ENCODE peak calls at places on chromosomes 7 and 10, in five cellular contexts. R, N, O, T and C are unnamed samples.

GRCh38 chr10:5582736-5583135 is 58.0 kb downstream of the CALML3 start:
- DNase-seq in R (no peak), O (no peak), T (peak), N (no peak), C (no peak)

GRCh38 chr7:2613926-2614613 is 17.7 kb upstream of the TTYH3 start:
- DNase-seq in O (no peak), R (peak), N (peak), T (no peak), C (peak)

GRCh38 chr10:99941942-99942835 is 67.6 kb downstream of the DNMBP start:
- DNase-seq in O (no peak), T (no peak), N (no peak), R (peak), C (peak)

GRCh38 chr7:13904689-13905088 is 84.8 kb downstream of the ETV1 start:
- DNase-seq in T (no peak), N (no peak), O (no peak), R (peak), C (peak)

GRCh38 chr10:72598769-72599701 is 26.8 kb downstream of the MICU1 start:
- DNase-seq in O (no peak), T (no peak), R (no peak), N (no peak), C (no peak)

GRCh38 chr7:100983451-100984187 is 14.3 kb downstream of the MUC12 start:
- DNase-seq in N (no peak), R (peak), T (peak), O (no peak), C (peak)

GRCh38 chr10:114491419-114491818 is 87.1 kb upstream of the AFAP1L2 start:
- DNase-seq in O (no peak), N (no peak), R (no peak), T (no peak), C (no peak)

GRCh38 chr7:98215561-98216495 is 4.6 kb downstream of the BHLHA15 start:
- DNase-seq in T (no peak), R (no peak), N (no peak), O (peak), C (no peak)

GRCh38 chr10:13773043-13773442 is 186.3 kb downstream of the PRPF18 start:
- DNase-seq in R (no peak), O (no peak), N (no peak), T (no peak), C (no peak)

GRCh38 chr10:132446661-132447445 is 49.9 kb downstream of the PWWP2B start:
- DNase-seq in O (peak), T (peak), N (peak), R (peak), C (peak)

GRCh38 chr7:139682136-139683013 is 95.4 kb downstream of the HIPK2 start:
- DNase-seq in R (peak), N (no peak), T (peak), O (no peak), C (peak)

GRCh38 chr10:11712761-11713160 is 29.4 kb upstream of the ECHDC3 start:
- DNase-seq in T (no peak), N (no peak), O (no peak), R (peak), C (no peak)

GRCh38 chr10:115379064-115379463 is 285.9 kb downstream of the ATRNL1 start:
- DNase-seq in O (no peak), N (no peak), T (no peak), R (no peak), C (no peak)

GRCh38 chr7:158828343-158829020 is 827 bp downstream of the ESYT2 start:
- DNase-seq in O (peak), T (no peak), R (peak), N (peak), C (no peak)

GRCh38 chr10:114403545-114404161 is 649 bp downstream of the AFAP1L2 start:
- DNase-seq in N (no peak), T (no peak), R (no peak), O (peak), C (no peak)

GRCh38 chr10:123109466-123109865 is 26.3 kb upstream of the HMX3 start:
- DNase-seq in N (no peak), R (no peak), T (no peak), O (no peak), C (no peak)

GRCh38 chr10:58952747-58953466 is 223.5 kb upstream of the PHYHIPL start:
- DNase-seq in T (peak), N (no peak), O (peak), R (peak), C (peak)

GRCh38 chr7:22726849-22727792 is at the start of gene IL6:
- DNase-seq in T (no peak), O (peak), N (peak), R (peak), C (peak)

GRCh38 chr10:101576229-101576863 is 11.7 kb downstream of the POLL start:
- DNase-seq in R (no peak), T (no peak), N (no peak), O (no peak), C (no peak)

GRCh38 chr10:114544045-114544659 is 113.9 kb downstream of the ABLIM1 start:
- DNase-seq in N (no peak), T (no peak), R (no peak), O (no peak), C (no peak)

GRCh38 chr10:31770307-31770902 is 158.2 kb downstream of the ARHGAP12 start:
- DNase-seq in R (no peak), O (peak), N (no peak), T (no peak), C (no peak)

GRCh38 chr10:69801434-69802315 is at the start of gene COL13A1:
- DNase-seq in T (peak), N (no peak), O (peak), R (peak), C (peak)

GRCh38 chr7:115435178-115435577 is 513.3 kb downstream of the MDFIC start:
- DNase-seq in T (no peak), N (no peak), O (no peak), R (no peak), C (no peak)

GRCh38 chr10:110918633-110919348 is at the start of gene BBIP1:
- DNase-seq in R (peak), N (no peak), O (no peak), T (peak), C (peak)

GRCh38 chr7:30091431-30092386 is 43.1 kb upstream of the MTURN start:
- DNase-seq in O (no peak), T (no peak), N (no peak), R (peak), C (peak)

GRCh38 chr7:87702326-87702725 is 74.1 kb downstream of the RUNDC3B start:
- DNase-seq in T (no peak), R (no peak), O (no peak), N (no peak), C (peak)

GRCh38 chr7:143492043-143492471 is 14.4 kb downstream of the TAS2R41 start:
- DNase-seq in T (peak), N (no peak), O (no peak), R (peak), C (peak)

GRCh38 chr10:70070834-70071233 is 18.2 kb downstream of the MACROH2A2 start:
- DNase-seq in R (no peak), O (no peak), N (no peak), T (no peak), C (no peak)

GRCh38 chr10:124019886-124020797 is 73.3 kb downstream of the CHST15 start:
- DNase-seq in R (no peak), N (no peak), T (no peak), O (no peak), C (no peak)

GRCh38 chr10:4595920-4596319 is 230.1 kb upstream of the AKR1E2 start:
- DNase-seq in O (no peak), T (no peak), R (no peak), N (no peak), C (peak)

GRCh38 chr7:56686276-56686859 is 445.9 kb downstream of the ZNF479 start:
- DNase-seq in T (no peak), R (no peak), O (no peak), N (no peak), C (no peak)

GRCh38 chr10:17951868-17952371 is at the start of gene SLC39A12:
- DNase-seq in R (peak), O (no peak), T (no peak), N (no peak), C (peak)

GRCh38 chr7:23261843-23262452 is 15.4 kb downstream of the GPNMB start:
- DNase-seq in R (peak), T (peak), N (peak), O (peak), C (peak)

GRCh38 chr10:121324678-121325213 is 273.5 kb downstream of the FGFR2 start:
- DNase-seq in N (peak), O (no peak), R (no peak), T (peak), C (no peak)

GRCh38 chr7:100783804-100784203 is 43.5 kb downstream of the EPHB4 start:
- DNase-seq in R (no peak), O (no peak), T (no peak), N (no peak), C (no peak)

GRCh38 chr10:94192974-94193373 is 169.8 kb downstream of the NOC3L start:
- DNase-seq in T (no peak), O (no peak), N (no peak), R (no peak), C (no peak)

GRCh38 chr7:64876792-64877713 is 26.0 kb upstream of the ZNF273 start:
- DNase-seq in T (no peak), O (peak), N (peak), R (no peak), C (no peak)
- H3K4me3 ChIP-seq in T (no peak), O (no peak), N (no peak), R (no peak), C (no peak)

GRCh38 chr10:26612151-26612915 is 85.2 kb upstream of the PDSS1 start:
- DNase-seq in O (no peak), N (no peak), R (no peak), T (no peak), C (no peak)
- TF ChIP-seq CTCF in O (no peak), N (no peak), R (no peak), T (no peak), C (no peak)

DNA sequence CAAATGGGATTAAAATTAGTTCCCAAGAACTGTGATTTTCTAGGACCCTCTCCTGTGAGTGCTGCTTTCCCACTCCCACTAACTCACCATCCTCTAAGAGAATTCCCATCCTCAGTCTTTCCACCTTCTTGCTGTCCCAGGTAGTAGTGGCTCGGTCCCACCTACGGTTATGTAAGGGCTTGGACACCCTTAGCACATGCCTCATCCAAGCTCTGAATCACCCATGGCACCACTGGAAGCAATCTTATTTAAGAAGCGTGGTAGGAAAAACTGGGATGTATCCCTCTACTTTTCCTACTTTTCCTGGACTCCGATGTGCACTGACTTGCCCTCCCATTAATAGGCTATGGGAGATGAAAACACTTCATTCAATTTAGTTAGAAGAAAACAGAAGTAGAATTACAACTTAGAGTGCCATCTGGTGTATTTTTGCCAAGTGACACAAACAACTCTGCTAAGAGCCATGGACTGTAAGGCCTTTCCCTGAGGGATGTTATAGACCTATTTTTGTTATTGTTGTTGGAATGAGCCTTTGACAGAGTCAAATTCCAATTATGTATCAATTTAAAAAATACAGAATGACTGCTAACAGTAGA is 13.7 kb upstream of the ANKRD22 start:
- DNase-seq in O (no peak), N (no peak), T (no peak), R (peak), C (no peak)
- H3K4me3 ChIP-seq in O (no peak), N (no peak), T (no peak), R (no peak), C (no peak)

GRCh38 chr10:86176850-86177249 is 189.7 kb downstream of the GRID1 start:
- DNase-seq in T (no peak), O (no peak), R (no peak), N (no peak), C (no peak)

GRCh38 chr10:86179961-86180360 is 186.6 kb downstream of the GRID1 start:
- DNase-seq in O (no peak), N (no peak), T (no peak), R (no peak), C (no peak)

GRCh38 chr10:86179143-86179505 is 187.5 kb downstream of the GRID1 start:
- DNase-seq in N (no peak), R (no peak), O (no peak), T (no peak), C (no peak)

GRCh38 chr10:86177483-86178155 is 189.0 kb downstream of the GRID1 start:
- DNase-seq in R (no peak), O (no peak), N (no peak), T (no peak), C (no peak)

DNA sequence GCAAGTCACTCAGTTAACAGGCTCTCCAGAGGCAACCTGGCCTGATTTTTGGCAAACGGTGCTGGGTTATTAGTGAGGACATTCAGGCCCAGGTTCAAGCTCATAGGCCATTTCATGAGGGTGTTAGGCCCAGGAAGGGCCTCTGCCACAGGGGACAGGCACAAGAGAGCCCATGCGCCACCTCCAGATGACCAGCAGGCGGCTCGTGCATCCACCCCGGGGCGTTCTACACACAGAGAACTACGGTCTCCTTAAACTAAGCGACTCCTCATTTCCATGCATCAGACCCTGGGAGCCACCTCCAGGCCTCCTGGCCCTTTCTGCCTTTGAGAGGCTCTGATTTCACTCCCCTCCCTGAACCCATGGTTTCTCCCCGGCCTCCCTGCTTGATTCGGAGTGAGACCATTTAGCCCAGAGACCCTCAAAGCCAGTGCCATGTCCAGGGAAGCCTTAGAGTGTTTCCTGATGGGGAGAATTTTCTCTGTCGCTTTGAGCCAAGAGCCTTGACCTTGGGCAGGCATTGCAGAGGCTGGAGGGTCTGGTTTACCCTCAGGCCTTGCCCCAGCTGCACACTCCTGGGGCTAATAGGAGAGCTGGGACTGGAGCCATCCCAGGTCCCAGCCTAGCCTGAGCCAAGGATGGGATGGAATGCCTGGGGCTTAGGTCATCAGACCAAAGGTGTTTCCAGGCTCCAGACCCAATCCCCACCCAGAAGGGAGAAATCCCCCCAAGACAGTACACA is 188.0 kb downstream of the GRID1 start:
- DNase-seq in R (peak), O (no peak), T (peak), N (no peak), C (peak)
- TF ChIP-seq CTCF in R (no peak), O (no peak), T (peak), N (no peak), C (peak)

GRCh38 chr7:55569797-55570196 is 2.5 kb downstream of the VOPP1 start:
- DNase-seq in R (no peak), O (no peak), T (no peak), N (no peak), C (no peak)
- H3K4me3 ChIP-seq in R (no peak), O (no peak), T (no peak), N (no peak), C (no peak)

DNA sequence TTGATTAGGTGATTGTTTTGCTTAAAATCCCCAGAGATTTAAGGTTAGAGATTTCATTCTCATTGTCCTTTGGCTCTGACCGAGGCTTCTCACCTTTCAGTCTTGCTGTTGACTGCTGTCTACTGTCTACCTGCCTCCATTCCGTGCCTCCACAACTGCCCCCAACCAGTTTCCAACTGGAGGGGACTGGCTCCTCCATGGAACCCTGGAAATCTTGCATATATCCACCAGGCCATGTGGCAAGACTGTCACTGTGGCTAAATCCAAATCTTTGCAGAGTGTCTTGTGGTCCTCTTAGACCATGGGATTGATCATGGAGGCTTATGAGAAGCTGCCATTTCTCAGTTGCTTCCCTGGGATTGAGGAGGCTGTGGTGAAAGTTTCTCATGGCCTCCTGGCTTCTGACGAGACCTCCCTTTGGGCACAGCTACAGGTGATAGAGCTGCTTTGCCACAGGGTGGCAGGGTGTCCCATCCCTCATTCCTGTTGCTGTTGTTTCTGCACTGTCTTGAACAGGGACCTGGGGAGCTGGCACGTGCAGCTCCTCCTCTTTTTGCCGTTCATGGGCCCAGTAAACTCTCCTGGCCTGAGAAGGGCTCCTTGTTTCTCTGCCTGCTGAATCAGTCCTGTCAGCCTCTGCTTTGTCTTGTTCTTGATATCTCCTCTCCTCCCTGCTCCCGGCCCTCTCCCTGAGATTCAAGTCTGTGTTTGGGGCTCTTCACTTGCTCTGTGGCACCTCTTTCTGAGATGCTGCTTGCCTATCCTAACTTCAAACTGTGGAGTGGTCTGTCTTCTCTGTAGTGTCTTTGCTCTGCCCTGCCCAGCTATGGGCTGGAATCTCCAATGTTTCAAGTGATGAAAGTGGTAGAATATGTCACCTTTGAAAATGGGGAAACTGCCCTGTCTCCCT is 63.6 kb upstream of the IGFBP3 start:
- DNase-seq in N (no peak), R (no peak), T (no peak), O (no peak), C (no peak)
- TF ChIP-seq CTCF in N (no peak), R (no peak), T (no peak), O (no peak), C (no peak)

GRCh38 chr10:103554488-103555320 is 61.2 kb downstream of the NEURL1 start:
- DNase-seq in T (no peak), R (peak), N (no peak), O (peak), C (peak)

GRCh38 chr10:103557455-103557854 is 64.0 kb downstream of the NEURL1 start:
- DNase-seq in O (no peak), N (no peak), R (no peak), T (no peak), C (no peak)

GRCh38 chr10:103556383-103557007 is 63.0 kb downstream of the NEURL1 start:
- DNase-seq in R (no peak), T (no peak), O (no peak), N (no peak), C (no peak)

GRCh38 chr10:103555321-103555649 is 61.8 kb downstream of the NEURL1 start:
- DNase-seq in N (no peak), T (no peak), R (no peak), O (no peak), C (no peak)

GRCh38 chr10:103555712-103556111 is 62.2 kb downstream of the NEURL1 start:
- DNase-seq in T (no peak), R (no peak), N (no peak), O (no peak), C (no peak)
- H3K4me3 ChIP-seq in T (peak), R (peak), N (no peak), O (no peak), C (no peak)

GRCh38 chr10:119279441-119279840 is 72.1 kb downstream of the GRK5 start:
- DNase-seq in O (no peak), R (no peak), T (no peak), N (no peak), C (no peak)
- TF ChIP-seq CTCF in O (no peak), R (no peak), T (no peak), N (no peak), C (no peak)

GRCh38 chr7:5689716-5690115 is 91.7 kb downstream of the RNF216 start:
- DNase-seq in N (no peak), T (no peak), R (peak), O (no peak), C (peak)

GRCh38 chr7:5692112-5692844 is 89.2 kb downstream of the RNF216 start:
- DNase-seq in O (peak), R (peak), T (no peak), N (peak), C (peak)

GRCh38 chr7:5692845-5693278 is 88.6 kb downstream of the RNF216 start:
- DNase-seq in R (peak), N (no peak), T (no peak), O (no peak), C (peak)

GRCh38 chr7:5690931-5691461 is 90.5 kb downstream of the RNF216 start:
- DNase-seq in N (no peak), T (no peak), R (no peak), O (no peak), C (peak)

GRCh38 chr7:5691536-5692090 is 89.8 kb downstream of the RNF216 start:
- DNase-seq in O (no peak), N (no peak), T (no peak), R (no peak), C (peak)
- H3K4me3 ChIP-seq in O (no peak), N (no peak), T (no peak), R (no peak), C (peak)